ENCODE peak calls at places on chromosomes 11 and 22, in six cellular contexts. M, L, R, H, A and Y are unnamed samples.

GRCh38 chr11:8748317-8748716 is 65.7 kb downstream of the RPL27A start:
- DNase-seq in M (no peak), L (no peak), R (no peak), H (no peak), A (no peak), Y (no peak)

GRCh38 chr22:27737521-27737920 is 64.0 kb downstream of the MN1 start:
- DNase-seq in M (no peak), L (no peak), R (no peak), H (no peak), A (no peak), Y (no peak)

GRCh38 chr11:1203505-1204271 is 19.2 kb upstream of the MUC5B start:
- DNase-seq in M (no peak), L (no peak), R (peak), H (no peak), A (no peak), Y (peak)

GRCh38 chr22:48968201-48968959 is 859.3 kb downstream of the BRD1 start:
- DNase-seq in M (peak), L (no peak), R (no peak), H (peak), A (no peak), Y (no peak)

GRCh38 chr11:46055371-46055770 is 65.9 kb downstream of the PHF21A start:
- DNase-seq in M (peak), L (no peak), R (no peak), H (no peak), A (no peak), Y (no peak)

GRCh38 chr11:130213143-130213978 is 53.8 kb downstream of the ST14 start:
- DNase-seq in M (peak), L (peak), R (peak), H (peak), A (no peak), Y (peak)

GRCh38 chr11:128331317-128331716 is 256.0 kb downstream of the ETS1 start:
- DNase-seq in M (no peak), L (no peak), R (no peak), H (no peak), A (no peak), Y (no peak)

GRCh38 chr11:101133190-101133589 is 3.6 kb upstream of the PGR start:
- DNase-seq in M (no peak), L (no peak), R (no peak), H (no peak), A (no peak), Y (no peak)

GRCh38 chr11:119338318-119338890 is 2.3 kb downstream of the C1QTNF5 start:
- DNase-seq in M (peak), L (peak), R (peak), H (peak), A (no peak), Y (peak)

DNA sequence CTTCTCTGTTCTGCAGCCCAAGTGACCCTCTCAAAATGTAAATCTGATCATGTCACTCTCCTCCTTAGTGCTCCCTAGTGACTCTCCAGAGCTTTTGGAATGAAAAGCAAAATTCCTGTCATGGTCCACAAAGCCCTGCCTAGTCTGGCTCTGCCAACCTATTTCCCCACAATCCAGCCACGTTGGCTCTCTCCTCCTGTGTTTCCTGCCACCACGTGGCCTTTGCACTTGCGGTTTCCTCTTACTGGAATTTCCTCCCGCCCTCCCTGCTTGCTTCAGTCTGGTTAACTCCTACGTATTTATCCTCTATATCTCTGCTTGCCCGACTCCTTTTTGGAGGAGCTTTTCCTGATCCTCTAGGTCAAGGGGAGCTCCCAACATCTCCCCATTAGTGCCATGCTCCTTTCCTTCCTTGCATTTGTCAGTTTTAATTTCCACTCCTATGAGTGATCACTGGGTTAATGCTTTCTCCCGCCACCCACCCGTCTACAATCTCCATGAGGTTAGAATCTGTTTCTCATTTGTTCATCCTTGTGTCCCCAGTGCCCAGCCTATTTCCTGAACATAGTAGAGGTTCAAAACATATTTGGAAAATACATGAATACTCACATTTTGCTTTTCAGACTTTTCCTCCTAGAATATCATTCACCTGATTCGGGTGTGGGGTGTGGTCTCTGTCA is 11.5 kb downstream of the NNMT start:
- DNase-seq in M (peak), L (no peak), R (peak), H (no peak), A (no peak), Y (no peak)
- TF ChIP-seq POLR2A in M (no peak), L (no peak), R (no peak), H (no peak), A (no peak), Y (no peak)

GRCh38 chr11:122813176-122813917 is 25.0 kb upstream of the CRTAM start:
- DNase-seq in M (no peak), L (no peak), R (no peak), H (no peak), A (no peak), Y (no peak)

GRCh38 chr11:122814401-122814800 is 23.9 kb upstream of the CRTAM start:
- DNase-seq in M (peak), L (no peak), R (no peak), H (no peak), A (no peak), Y (no peak)

GRCh38 chr11:122809861-122810260 is 28.4 kb upstream of the CRTAM start:
- DNase-seq in M (no peak), L (no peak), R (no peak), H (no peak), A (no peak), Y (no peak)

GRCh38 chr11:122811721-122812120 is 26.6 kb upstream of the CRTAM start:
- DNase-seq in M (no peak), L (no peak), R (no peak), H (no peak), A (no peak), Y (no peak)

GRCh38 chr11:122812612-122813011 is 25.7 kb upstream of the CRTAM start:
- DNase-seq in M (no peak), L (no peak), R (no peak), H (no peak), A (no peak), Y (no peak)
- TF ChIP-seq POLR2AphosphoS5 in M (no peak), L (no peak), R (no peak), H (no peak), A (no peak), Y (no peak)

DNA sequence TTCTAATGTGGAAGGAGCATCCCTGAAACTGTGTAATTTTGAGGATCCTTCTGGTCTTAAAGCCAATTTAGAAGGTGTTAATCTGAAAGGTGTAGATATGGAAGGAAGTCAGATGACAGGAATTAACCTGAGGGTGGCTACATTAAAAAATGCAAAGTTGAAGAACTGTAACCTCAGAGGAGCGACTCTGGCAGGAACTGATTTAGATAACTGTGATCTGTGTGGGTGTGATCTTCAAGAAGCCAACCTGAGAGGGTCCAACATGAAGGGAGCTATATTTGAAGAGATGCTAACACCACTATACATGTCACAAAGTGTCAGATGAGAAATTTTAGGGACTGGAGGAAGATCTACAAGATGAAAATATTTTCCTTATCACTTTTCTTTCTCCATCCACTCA is 7.6 kb downstream of the BCO2 start:
- DNase-seq in M (no peak), L (no peak), R (no peak), H (no peak), A (no peak), Y (no peak)
- TF ChIP-seq TAF1 in M (no peak), L (no peak), R (no peak), H (no peak), A (no peak), Y (no peak)

GRCh38 chr22:19855504-19856409 is 1.1 kb upstream of the GNB1L start:
- DNase-seq in M (peak), L (no peak), R (peak), H (no peak), A (peak), Y (no peak)
- TF ChIP-seq POLR2A in M (peak), L (no peak), R (no peak), H (peak), A (peak), Y (no peak)

GRCh38 chr11:10396771-10397170 is 58.3 kb upstream of the AMPD3 start:
- DNase-seq in M (no peak), L (no peak), R (no peak), H (peak), A (no peak), Y (no peak)

GRCh38 chr11:10397226-10397987 is 57.7 kb upstream of the AMPD3 start:
- DNase-seq in M (no peak), L (no peak), R (no peak), H (peak), A (no peak), Y (no peak)

GRCh38 chr11:10395196-10395897 is 59.7 kb upstream of the AMPD3 start:
- DNase-seq in M (no peak), L (no peak), R (no peak), H (peak), A (no peak), Y (no peak)

GRCh38 chr11:10392680-10393079 is 62.4 kb upstream of the AMPD3 start:
- DNase-seq in M (no peak), L (no peak), R (no peak), H (no peak), A (no peak), Y (no peak)

DNA sequence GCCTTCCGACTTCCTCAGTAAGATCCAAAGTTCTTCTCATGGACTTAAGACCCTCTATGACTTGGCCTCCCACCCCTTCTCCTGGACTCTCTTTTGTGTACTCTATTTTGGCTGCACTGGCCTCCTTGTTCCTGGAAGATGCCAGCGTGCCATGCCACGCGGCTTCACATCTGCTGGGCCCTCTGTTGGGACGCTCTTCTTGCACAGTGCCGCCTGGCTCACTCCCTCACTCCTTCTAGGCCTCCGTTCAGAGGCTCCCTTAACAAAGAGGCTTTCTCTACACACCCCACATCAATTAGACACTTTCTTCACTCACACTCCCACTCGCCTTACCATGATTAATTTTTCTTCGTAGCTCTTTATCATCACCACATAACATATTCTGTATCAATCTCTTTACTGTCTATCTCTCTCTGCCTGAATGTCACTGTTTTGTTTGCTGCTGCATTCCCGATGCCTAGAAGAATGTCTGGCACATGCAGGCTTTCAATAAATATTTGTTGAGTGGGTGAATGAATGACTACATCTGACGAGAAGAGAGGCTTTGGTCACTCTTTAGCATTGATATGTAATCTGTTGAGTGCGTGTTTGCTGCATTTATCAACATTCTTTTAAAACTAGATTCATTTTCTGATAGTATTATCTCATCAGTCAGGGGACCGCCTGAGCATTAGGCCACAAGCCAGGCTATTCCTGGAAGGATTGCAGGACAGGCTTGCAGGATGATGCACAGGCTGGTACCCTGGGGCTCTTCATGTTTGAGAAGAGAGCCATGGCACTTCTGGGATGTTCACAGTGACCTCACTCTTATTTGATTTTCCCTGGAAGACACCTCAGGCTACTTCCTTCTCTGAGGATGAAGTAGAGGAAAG is 60.6 kb upstream of the AMPD3 start:
- DNase-seq in M (peak), L (no peak), R (no peak), H (peak), A (no peak), Y (no peak)
- TF ChIP-seq POLR2AphosphoS5 in M (no peak), L (no peak), R (no peak), H (no peak), A (no peak), Y (no peak)

DNA sequence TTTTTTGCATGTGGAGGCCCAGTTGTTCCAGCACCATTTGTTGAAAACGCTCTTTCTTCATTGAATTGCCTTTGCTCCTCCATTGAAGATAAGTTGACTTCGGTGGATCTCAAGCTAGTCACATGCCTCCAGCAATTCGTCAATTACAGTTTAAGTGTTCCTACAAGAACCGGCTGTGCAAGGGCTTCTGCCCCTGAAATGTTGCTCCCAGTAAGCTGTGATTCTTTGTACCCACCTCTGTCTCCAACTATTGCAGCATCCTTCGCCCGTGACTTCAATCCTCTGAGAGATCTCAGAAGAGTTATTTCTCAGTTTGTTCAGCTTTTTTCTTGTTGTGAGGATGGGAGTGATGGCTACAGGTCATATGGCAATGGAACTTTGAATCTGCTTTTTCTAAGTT is 194.2 kb upstream of the B3GAT1 start:
- DNase-seq in M (no peak), L (no peak), R (no peak), H (no peak), A (no peak), Y (no peak)
- TF ChIP-seq TAF1 in M (no peak), L (no peak), R (no peak), H (no peak), A (no peak), Y (no peak)